ENCODE peak calls at places on chromosomes 7 and 10, in ten cellular contexts. P is HuH-7.5; R is mesothelial cell of epicardium; C is GM20000; Q is stimulated activated CD4-positive, alpha-beta T cell treated with anti-CD3 and anti-CD28 coated beads, Interleukin-1b, Interleukin-23, amount 100 ng/mL, for 24 hours; T is hypothalamus; S is left colon; D is Ammon's horn; A is endothelial cell; U is progenitor cell of endocrine pancreas. M is an unnamed sample.
A peak's percentile ranks its signal among the peaks of the same experiment; 100 is the strongest.

GRCh38 chr10:116699783-116700150 is 42.6 kb downstream of the HSPA12A start:
- DNase-seq in P (no peak), R (no peak), C (no peak), Q (no peak), T (no peak), S (no peak), D (no peak), A (no peak), U (no peak), M (no peak)

GRCh38 chr10:76117949-76118348 is 686.5 kb downstream of the LRMDA start:
- DNase-seq in P (no peak), R (no peak), C (no peak), Q (no peak), T (no peak), S (no peak), D (no peak), A (no peak), U (no peak), M (no peak)

GRCh38 chr7:47888371-47889265 is 59.6 kb downstream of the PKD1L1 start:
- DNase-seq in P (no peak), R (no peak), C (no peak), Q (no peak), T (no peak), S (no peak), D (peak; percentile 23), A (no peak), U (no peak), M (no peak)

GRCh38 chr7:70647801-70648491 is 484.0 kb upstream of the GALNT17 start:
- DNase-seq in P (no peak), R (no peak), C (peak; percentile 61), Q (peak; percentile 28), T (no peak), S (no peak), D (no peak), A (no peak), U (no peak), M (no peak)

GRCh38 chr7:155870334-155871180 is 58.3 kb upstream of the SHH start:
- DNase-seq in P (no peak), R (no peak), C (no peak), Q (no peak), T (no peak), S (peak; percentile 12), D (no peak), A (no peak), U (no peak), M (peak; percentile 46)

GRCh38 chr7:75924884-75925283 is 9.9 kb downstream of the POR start:
- DNase-seq in P (no peak), R (no peak), C (no peak), Q (no peak), T (no peak), S (no peak), D (peak; percentile 17), A (no peak), U (no peak), M (no peak)

GRCh38 chr10:17445400-17445998 is 8.9 kb downstream of the ST8SIA6 start:
- DNase-seq in P (no peak), R (no peak), C (no peak), Q (no peak), T (no peak), S (peak; percentile 34), D (no peak), A (no peak), U (no peak), M (no peak)

GRCh38 chr7:43244232-43244631 is 131.8 kb downstream of the HECW1 start:
- DNase-seq in P (no peak), R (no peak), C (no peak), Q (no peak), T (no peak), S (no peak), D (no peak), A (no peak), U (no peak), M (no peak)

GRCh38 chr10:71761105-71761511 is 12.2 kb downstream of the VSIR start:
- DNase-seq in P (no peak), R (no peak), C (no peak), Q (no peak), T (no peak), S (no peak), D (no peak), A (no peak), U (no peak), M (no peak)

GRCh38 chr7:37683263-37684120 is at the start of gene GPR141:
- DNase-seq in P (no peak), R (no peak), C (peak; percentile 55), Q (no peak), T (no peak), S (no peak), D (peak; percentile 53), A (no peak), U (no peak), M (no peak)

GRCh38 chr10:13784067-13784466 is 197.3 kb downstream of the PRPF18 start:
- DNase-seq in P (no peak), R (no peak), C (peak; percentile 45), Q (no peak), T (no peak), S (no peak), D (no peak), A (peak; percentile 36), U (no peak), M (peak; percentile 72)

GRCh38 chr7:7190142-7190541 is 7.8 kb downstream of the C1GALT1 start:
- DNase-seq in P (no peak), R (no peak), C (no peak), Q (no peak), T (no peak), S (no peak), D (no peak), A (no peak), U (no peak), M (no peak)

GRCh38 chr7:1275685-1276424 is 43.2 kb downstream of the UNCX start:
- DNase-seq in P (no peak), R (no peak), C (no peak), Q (no peak), T (no peak), S (no peak), D (no peak), A (no peak), U (no peak), M (peak; percentile 73)

GRCh38 chr7:26155531-26156375 is 3.8 kb downstream of the NFE2L3 start:
- DNase-seq in P (no peak), R (no peak), C (no peak), Q (no peak), T (no peak), S (no peak), D (no peak), A (no peak), U (no peak), M (peak; percentile 80)

GRCh38 chr10:87700031-87700796 is 40.5 kb downstream of the PAPSS2 start:
- DNase-seq in P (no peak), R (no peak), C (no peak), Q (no peak), T (no peak), S (no peak), D (no peak), A (no peak), U (no peak), M (no peak)

GRCh38 chr7:107495516-107495915 is 25.7 kb downstream of the GPR22 start:
- DNase-seq in P (no peak), R (no peak), C (no peak), Q (no peak), T (no peak), S (no peak), D (no peak), A (no peak), U (no peak), M (no peak)

GRCh38 chr10:8146650-8147049 is 92.2 kb downstream of the GATA3 start:
- DNase-seq in P (no peak), R (no peak), C (no peak), Q (no peak), T (no peak), S (no peak), D (no peak), A (no peak), U (no peak), M (no peak)

GRCh38 chr10:110506448-110506847 is 8.7 kb downstream of the DUSP5 start:
- DNase-seq in P (no peak), R (no peak), C (no peak), Q (no peak), T (no peak), S (no peak), D (no peak), A (no peak), U (no peak), M (no peak)

M was measured in endodermal cell.